ENCODE peak calls at places on chromosomes 13 and 19, in six cellular contexts. Z is progenitor cell of endocrine pancreas, F is tibial artery, X is chondrocyte, L is AG04449, P is MCF 10A. Y is an unnamed sample.
A peak's percentile ranks its signal among the peaks of the same experiment; 100 is the strongest.

GRCh38 chr19:33248954-33249613 is 23.4 kb upstream of the SLC7A10 start:
- DNase-seq in F (no peak), X (peak; percentile 82), P (peak; percentile 37), Z (no peak), L (no peak), Y (peak; percentile 50)

GRCh38 chr13:108915095-108915633 is 285.8 kb downstream of the MYO16 start:
- DNase-seq in P (peak; percentile 49), F (no peak), X (no peak), Z (no peak), L (no peak), Y (no peak)

GRCh38 chr13:51625555-51626345 is 41.5 kb downstream of the WDFY2 start:
- DNase-seq in F (no peak), Z (no peak), L (no peak), P (peak; percentile 83), X (no peak), Y (no peak)

GRCh38 chr13:109243311-109243951 is 543.0 kb downstream of the IRS2 start:
- DNase-seq in X (no peak), L (peak; percentile 71), F (no peak), Z (no peak), P (peak; percentile 79), Y (peak; percentile 21)

GRCh38 chr13:32881792-32882175 is 134.4 kb upstream of the KL start:
- DNase-seq in Z (no peak), L (no peak), P (peak; percentile 92), F (no peak), X (no peak), Y (no peak)

GRCh38 chr19:2618611-2619010 is 83.9 kb downstream of the GNG7 start:
- DNase-seq in F (peak; percentile 67), X (no peak), P (peak; percentile 89), L (no peak), Z (no peak), Y (peak; percentile 67)

GRCh38 chr19:16067205-16067938 is 8.9 kb upstream of the TPM4 start:
- DNase-seq in F (peak; percentile 80), X (peak; percentile 95), L (no peak), P (peak; percentile 92), Z (no peak), Y (peak; percentile 69)

GRCh38 chr19:6476155-6476895 is 5.3 kb downstream of the DENND1C start:
- DNase-seq in X (no peak), F (no peak), P (peak; percentile 59), Z (peak; percentile 78), L (no peak), Y (peak; percentile 43)

GRCh38 chr13:107339209-107339608 is 771.3 kb upstream of the ARGLU1 start:
- DNase-seq in X (no peak), L (no peak), Z (no peak), F (no peak), P (peak; percentile 69), Y (no peak)

GRCh38 chr13:102845630-102846260 is at the start of gene ERCC5:
- DNase-seq in Z (peak; percentile 84), F (peak; percentile 91), P (peak; percentile 96), L (peak; percentile 74), X (peak; percentile 94), Y (peak; percentile 77)

GRCh38 chr13:110702591-110703526 is 3.1 kb downstream of the CARS2 start:
- DNase-seq in F (no peak), Z (no peak), X (no peak), P (no peak), L (no peak), Y (no peak)

GRCh38 chr19:20422616-20423205 is 142.9 kb downstream of the ZNF737 start:
- DNase-seq in X (no peak), F (no peak), Z (no peak), L (no peak), P (no peak), Y (no peak)

GRCh38 chr19:33191501-33191900 is 2.6 kb upstream of the LRP3 start:
- DNase-seq in P (no peak), Z (no peak), F (no peak), L (no peak), X (peak; percentile 54), Y (no peak)

GRCh38 chr13:59463023-59463422 is 700.7 kb downstream of the DIAPH3 start:
- DNase-seq in F (no peak), P (no peak), L (no peak), Z (no peak), X (no peak), Y (no peak)
- TF ChIP-seq CTCF in F (no peak), P (no peak), L (no peak), Z (no peak), X (no peak), Y (no peak)

GRCh38 chr19:12834418-12834943 is at the start of gene RTBDN:
- DNase-seq in F (no peak), X (no peak), L (no peak), P (no peak), Z (no peak), Y (no peak)
- TF ChIP-seq CTCF in F (no peak), X (no peak), L (no peak), P (no peak), Z (no peak), Y (no peak)

GRCh38 chr19:12660980-12661379 is 5.6 kb downstream of the MAN2B1 start:
- DNase-seq in P (no peak), L (no peak), X (no peak), F (no peak), Z (no peak), Y (no peak)

GRCh38 chr19:12655546-12655945 is 11.0 kb downstream of the MAN2B1 start:
- DNase-seq in F (no peak), X (no peak), Z (no peak), L (no peak), P (no peak), Y (no peak)

GRCh38 chr19:12657966-12658365 is 8.6 kb downstream of the MAN2B1 start:
- DNase-seq in P (no peak), X (no peak), F (no peak), L (no peak), Z (no peak), Y (no peak)

GRCh38 chr19:12652219-12652618 is 14.3 kb downstream of the MAN2B1 start:
- DNase-seq in P (no peak), X (no peak), Z (no peak), L (no peak), F (no peak), Y (no peak)

GRCh38 chr19:12656899-12657571 is 9.5 kb downstream of the MAN2B1 start:
- DNase-seq in Z (no peak), L (no peak), F (no peak), P (no peak), X (no peak), Y (no peak)
- TF ChIP-seq CTCF in Z (no peak), L (no peak), F (no peak), P (no peak), X (no peak), Y (no peak)

GRCh38 chr13:68304287-68304893 is 1074.3 kb upstream of the PCDH9 start:
- DNase-seq in X (no peak), P (peak; percentile 62), F (no peak), L (no peak), Z (no peak), Y (peak; percentile 0)
- TF ChIP-seq CTCF in X (peak; percentile 98), P (peak; percentile 60), F (peak; percentile 14), L (no peak), Z (peak; percentile 74), Y (no peak)

GRCh38 chr13:113229791-113230190 is 20.4 kb downstream of the CUL4A start:
- DNase-seq in P (no peak), Z (no peak), L (no peak), F (no peak), X (no peak), Y (no peak)
- TF ChIP-seq CTCF in P (no peak), Z (no peak), L (no peak), F (no peak), X (no peak), Y (no peak)

GRCh38 chr19:29667941-29668340 is 2.7 kb downstream of the PLEKHF1 start:
- DNase-seq in P (no peak), F (no peak), Z (no peak), X (no peak), L (no peak), Y (no peak)
- TF ChIP-seq CTCF in P (no peak), F (no peak), Z (no peak), X (no peak), L (no peak), Y (no peak)